ENCODE peak calls at places on chromosome 11, in seven cellular contexts. R, G, K, V, W, D and H are unnamed samples.

GRCh38 chr11:47409440-47410403 is 1.3 kb downstream of the SLC39A13 start:
- DNase-seq in K (no peak), V (no peak), W (no peak), R (no peak), G (no peak), D (no peak), H (no peak)

GRCh38 chr11:64725601-64726139 is 2.7 kb upstream of the NRXN2 start:
- DNase-seq in V (no peak), G (no peak), R (no peak), D (no peak), W (no peak), K (no peak), H (no peak)

GRCh38 chr11:116355104-116355503 is 417.7 kb downstream of the BUD13 start:
- DNase-seq in G (no peak), W (no peak), V (no peak), K (no peak), D (no peak), R (no peak), H (no peak)

GRCh38 chr11:726278-726915 is 20.4 kb downstream of the EPS8L2 start:
- DNase-seq in G (no peak), V (no peak), W (peak), R (peak), K (no peak), D (no peak), H (no peak)

GRCh38 chr11:61577383-61578118 is 3.3 kb downstream of the SYT7 start:
- DNase-seq in D (no peak), G (peak), W (no peak), V (no peak), R (no peak), K (no peak), H (no peak)

GRCh38 chr11:74929431-74930363 is 19.2 kb downstream of the XRRA1 start:
- DNase-seq in K (peak), W (peak), D (no peak), G (no peak), V (peak), R (peak), H (peak)

GRCh38 chr11:44559207-44559943 is 6.1 kb upstream of the CD82 start:
- DNase-seq in V (no peak), D (no peak), W (no peak), G (no peak), R (peak), K (peak), H (no peak)

GRCh38 chr11:71078482-71078881 is 173.9 kb downstream of the SHANK2 start:
- DNase-seq in W (no peak), V (no peak), R (no peak), D (no peak), K (no peak), G (no peak), H (no peak)

GRCh38 chr11:96014234-96014633 is 90.3 kb upstream of the MTMR2 start:
- DNase-seq in W (peak), D (no peak), K (no peak), G (no peak), V (no peak), R (peak), H (no peak)

GRCh38 chr11:26987205-26987604 is 6.7 kb upstream of the FIBIN start:
- DNase-seq in D (no peak), V (no peak), K (no peak), R (no peak), G (no peak), W (no peak), H (no peak)

GRCh38 chr11:116515666-116516184 is 257.1 kb downstream of the BUD13 start:
- DNase-seq in K (no peak), V (no peak), D (no peak), R (no peak), G (no peak), W (no peak), H (no peak)

GRCh38 chr11:23473782-23474181 is 613.5 kb upstream of the CCDC179 start:
- DNase-seq in V (no peak), G (no peak), W (no peak), R (no peak), D (no peak), K (no peak), H (no peak)

GRCh38 chr11:102115557-102115956 is 5.3 kb downstream of the YAP1 start:
- DNase-seq in D (no peak), G (no peak), V (no peak), R (no peak), W (peak), K (peak), H (no peak)

GRCh38 chr11:16081756-16082531 is 274.4 kb downstream of the SOX6 start:
- DNase-seq in G (no peak), D (no peak), V (no peak), K (no peak), R (no peak), W (no peak), H (peak)

GRCh38 chr11:118142081-118142480 is 10.5 kb downstream of the SCN4B start:
- DNase-seq in V (no peak), D (no peak), R (no peak), G (no peak), W (no peak), K (no peak), H (no peak)

GRCh38 chr11:1292644-1293618 is 16.5 kb downstream of the TOLLIP start:
- DNase-seq in K (no peak), R (no peak), D (no peak), V (no peak), W (no peak), G (no peak), H (no peak)

GRCh38 chr11:44861829-44862545 is 88.7 kb downstream of the TP53I11 start:
- DNase-seq in D (no peak), R (peak), W (peak), G (peak), V (no peak), K (peak), H (peak)

GRCh38 chr11:4183410-4184057 is 88.9 kb downstream of the RRM1 start:
- DNase-seq in W (no peak), K (no peak), R (no peak), V (no peak), D (no peak), G (no peak), H (no peak)